ENCODE peak calls at places on chromosome 14, in seven cellular contexts. Q, A, V, M, D, I and G are unnamed samples.

GRCh38 chr14:41303506-41303905 is 303.2 kb upstream of the LRFN5 start:
- DNase-seq in Q (no peak), M (no peak), I (no peak), V (no peak), D (no peak), A (no peak), G (no peak)

GRCh38 chr14:92967346-92967926 is 44.5 kb downstream of the CHGA start:
- DNase-seq in I (no peak), M (no peak), A (no peak), D (peak), Q (peak), V (peak), G (no peak)

GRCh38 chr14:40682131-40682913 is 924.4 kb upstream of the LRFN5 start:
- DNase-seq in I (no peak), D (no peak), A (no peak), Q (no peak), V (no peak), M (no peak), G (no peak)

GRCh38 chr14:24297190-24297964 is 2.2 kb downstream of the DHRS1 start:
- DNase-seq in I (no peak), Q (peak), A (peak), D (peak), M (no peak), V (peak), G (no peak)

GRCh38 chr14:64758711-64759554 is 54.7 kb downstream of the PLEKHG3 start:
- DNase-seq in A (peak), D (peak), Q (peak), M (peak), I (no peak), V (peak), G (peak)

GRCh38 chr14:69648480-69649414 is 37.4 kb downstream of the SUSD6 start:
- DNase-seq in I (no peak), M (no peak), A (no peak), V (peak), Q (peak), D (peak), G (no peak)

GRCh38 chr14:23183479-23183878 is at the start of gene SLC7A8:
- DNase-seq in Q (no peak), M (peak), A (no peak), V (peak), I (peak), D (no peak), G (peak)

GRCh38 chr14:64507376-64508156 is 3.0 kb downstream of the ZBTB1 start:
- DNase-seq in Q (no peak), I (no peak), V (peak), A (peak), M (no peak), D (peak), G (no peak)

GRCh38 chr14:99754141-99755067 is 38.8 kb upstream of the EML1 start:
- DNase-seq in D (no peak), M (peak), I (no peak), Q (peak), V (peak), A (no peak), G (no peak)

GRCh38 chr14:99389171-99389826 is 91.4 kb downstream of the SETD3 start:
- DNase-seq in V (peak), I (no peak), Q (peak), A (peak), M (no peak), D (peak), G (peak)

GRCh38 chr14:34324363-34324795 is 137.7 kb downstream of the SPTSSA start:
- DNase-seq in Q (peak), A (peak), V (peak), D (peak), M (no peak), I (no peak), G (no peak)

GRCh38 chr14:100605706-100606686 is 18.8 kb upstream of the BEGAIN start:
- DNase-seq in V (peak), A (no peak), D (peak), M (no peak), Q (no peak), I (no peak), G (no peak)

GRCh38 chr14:99309220-99309766 is 37.3 kb upstream of the BCL11B start:
- DNase-seq in A (no peak), M (no peak), D (no peak), Q (no peak), V (no peak), I (no peak), G (no peak)

GRCh38 chr14:87901196-87901595 is 91.8 kb downstream of the GALC start:
- DNase-seq in Q (peak), V (peak), A (no peak), M (no peak), I (no peak), D (no peak), G (no peak)

DNA sequence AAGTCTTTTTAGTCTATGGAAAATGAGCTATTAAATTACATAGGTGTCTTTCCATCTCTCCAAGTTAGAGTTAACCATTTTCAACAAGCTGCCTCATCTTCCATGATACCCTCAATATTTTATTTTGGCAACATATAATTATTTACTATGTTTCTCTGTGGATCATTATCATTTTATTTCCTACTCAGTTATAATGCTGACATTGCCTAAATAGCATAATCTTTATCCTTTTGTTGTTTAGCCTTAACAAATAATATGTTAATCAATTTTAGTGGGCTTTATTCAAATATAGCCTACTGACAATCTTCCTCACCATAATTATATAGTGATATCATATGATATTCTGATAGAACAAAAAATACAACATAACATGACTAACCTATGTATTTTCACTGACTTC is 1044.8 kb upstream of the FOXG1 start:
- DNase-seq in A (no peak), M (no peak), Q (no peak), D (no peak), I (no peak), V (no peak), G (no peak)
- TF ChIP-seq CTCF in A (no peak), M (no peak), Q (no peak), D (no peak), I (no peak), V (no peak), G (no peak)

GRCh38 chr14:66507722-66508546 is at the start of gene GPHN:
- DNase-seq in V (peak), Q (peak), I (peak), D (peak), A (peak), M (peak), G (peak)
- TF ChIP-seq CTCF in V (peak), Q (peak), I (no peak), D (peak), A (no peak), M (peak), G (no peak)

GRCh38 chr14:59631237-59631636 is 54.6 kb upstream of the CCDC175 start:
- DNase-seq in A (peak), I (no peak), Q (no peak), V (no peak), D (no peak), M (no peak), G (no peak)
- TF ChIP-seq CTCF in A (peak), I (no peak), Q (peak), V (peak), D (no peak), M (no peak), G (no peak)

GRCh38 chr14:74302160-74302628 is 540 bp downstream of the ABCD4 start:
- DNase-seq in A (peak), M (no peak), V (peak), I (no peak), Q (peak), D (peak), G (no peak)
- TF ChIP-seq CTCF in A (no peak), M (peak), V (peak), I (peak), Q (peak), D (peak), G (peak)

GRCh38 chr14:74207943-74208342 is 31.3 kb upstream of the VSX2 start:
- DNase-seq in I (no peak), M (no peak), V (no peak), Q (no peak), D (no peak), A (no peak), G (no peak)
- TF ChIP-seq CTCF in I (no peak), M (no peak), V (peak), Q (no peak), D (peak), A (no peak), G (no peak)

GRCh38 chr14:105019861-105020814 is 745 bp downstream of the CDCA4 start:
- DNase-seq in M (no peak), I (no peak), D (peak), Q (no peak), V (peak), A (peak), G (no peak)
- TF ChIP-seq CTCF in M (no peak), I (no peak), D (peak), Q (no peak), V (no peak), A (no peak), G (peak)

GRCh38 chr14:81618695-81619094 is 85.0 kb upstream of the SEL1L start:
- DNase-seq in M (no peak), D (no peak), Q (no peak), I (no peak), V (no peak), A (no peak), G (no peak)
- TF ChIP-seq CTCF in M (no peak), D (no peak), Q (no peak), I (no peak), V (no peak), A (no peak), G (no peak)

GRCh38 chr14:89258728-89259273 is 158.2 kb downstream of the FOXN3 start:
- DNase-seq in Q (no peak), D (no peak), V (no peak), I (no peak), A (no peak), M (no peak), G (no peak)
- TF ChIP-seq CTCF in Q (no peak), D (no peak), V (no peak), I (no peak), A (no peak), M (no peak), G (no peak)

DNA sequence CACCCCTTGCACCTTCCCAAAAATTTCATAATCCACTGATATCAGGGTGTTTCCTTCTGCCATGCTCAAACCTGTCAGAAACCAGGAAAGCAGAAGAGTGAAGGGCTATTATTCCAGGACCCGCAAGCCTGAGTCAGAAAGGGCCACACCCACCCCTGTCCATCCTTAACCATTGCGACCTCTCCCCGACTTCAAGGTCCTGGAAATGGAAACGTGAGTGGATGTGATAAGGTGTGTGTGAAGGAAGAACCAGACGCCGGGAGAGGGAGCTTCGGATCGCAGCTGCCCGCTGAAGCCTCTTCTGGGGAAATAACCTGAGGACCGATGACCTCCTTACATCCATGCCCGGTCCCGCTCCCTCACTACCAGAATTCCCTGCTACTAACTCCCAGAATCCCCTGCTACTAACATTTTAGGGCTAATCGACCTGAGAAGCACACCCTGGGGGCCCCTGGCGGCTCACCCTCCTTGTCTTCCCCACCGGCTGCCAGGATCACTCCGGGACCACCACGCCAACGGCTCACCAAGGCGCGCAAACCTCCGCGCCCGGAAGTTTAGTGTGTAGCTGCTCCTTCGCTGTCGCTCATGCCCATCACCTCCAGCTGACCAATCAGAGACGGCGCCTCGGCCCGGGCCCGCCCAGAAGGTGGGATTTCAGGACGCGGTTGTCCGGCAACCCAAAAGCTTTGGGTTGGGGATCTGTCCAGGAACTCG is at the start of gene ACYP1:
- DNase-seq in D (peak), I (peak), V (peak), M (peak), Q (peak), A (peak), G (peak)
- TF ChIP-seq CTCF in D (no peak), I (no peak), V (no peak), M (no peak), Q (no peak), A (no peak), G (no peak)

DNA sequence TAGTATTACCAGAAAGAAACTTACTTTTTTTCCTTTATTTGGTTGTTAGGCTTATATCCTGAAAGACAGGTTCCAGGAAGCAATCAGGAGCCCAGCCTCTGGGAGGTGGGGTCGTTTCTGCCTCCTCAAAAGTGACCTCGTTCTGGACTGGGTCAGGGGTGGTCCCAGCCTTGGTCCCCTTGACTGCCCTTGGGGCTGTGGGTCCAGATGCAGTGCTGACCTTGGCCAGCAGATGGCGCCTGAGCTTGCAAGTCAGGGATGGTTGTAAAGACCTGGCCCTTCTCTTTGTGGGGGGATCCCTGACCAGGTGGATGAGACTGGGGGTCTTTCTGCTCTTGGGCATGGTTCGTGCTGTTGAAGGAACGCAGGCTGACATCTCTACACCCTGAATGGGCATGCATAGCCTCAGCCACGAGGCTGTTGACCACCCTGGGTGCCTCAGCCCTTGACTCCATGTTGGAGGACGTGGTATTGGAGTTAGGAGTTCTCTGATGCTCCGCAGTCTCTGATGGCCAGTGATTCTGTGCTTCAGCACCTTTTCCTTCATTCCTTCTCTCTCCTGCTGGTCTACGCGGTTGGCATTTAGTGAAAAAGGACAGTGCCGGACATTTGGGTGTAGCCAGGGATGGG is 62.4 kb downstream of the ADCK1 start:
- DNase-seq in I (peak), D (peak), M (peak), V (peak), A (peak), Q (peak), G (peak)
- TF ChIP-seq CTCF in I (peak), D (peak), M (peak), V (peak), A (peak), Q (peak), G (peak)